ENCODE peak calls at places on chromosomes 13 and 19, in four cellular contexts. P, V, L and W are unnamed samples.

GRCh38 chr13:44969858-44970484 is 19.3 kb downstream of the NUFIP1 start:
- DNase-seq in P (peak), V (peak), L (no peak), W (no peak)

GRCh38 chr19:46076951-46077814 is 36.4 kb upstream of the IGFL4 start:
- DNase-seq in P (peak), V (peak), L (peak), W (peak)

GRCh38 chr13:29619995-29620394 is 24.5 kb upstream of the SLC7A1 start:
- DNase-seq in P (no peak), V (no peak), L (no peak), W (no peak)

GRCh38 chr13:99605417-99606321 is 104.4 kb downstream of the TM9SF2 start:
- DNase-seq in P (no peak), V (peak), L (peak), W (no peak)

GRCh38 chr19:15199652-15200574 is 882 bp downstream of the NOTCH3 start:
- DNase-seq in P (peak), V (no peak), L (no peak), W (no peak)

GRCh38 chr13:23934481-23934880 is 37.2 kb upstream of the C1QTNF9B start:
- DNase-seq in P (no peak), V (no peak), L (no peak), W (no peak)

GRCh38 chr13:106570354-106570822 is 2.5 kb upstream of the ARGLU1 start:
- DNase-seq in P (peak), V (no peak), L (no peak), W (peak)

GRCh38 chr13:43804461-43805070 is 17.8 kb upstream of the ENOX1 start:
- DNase-seq in P (peak), V (no peak), L (no peak), W (no peak)

GRCh38 chr13:28387740-28388501 is 107.0 kb downstream of the FLT1 start:
- DNase-seq in P (no peak), V (no peak), L (no peak), W (no peak)

GRCh38 chr19:34963531-34964406 is at the start of gene ZNF792:
- DNase-seq in P (peak), V (no peak), L (peak), W (no peak)

GRCh38 chr13:50208826-50209335 is 193.6 kb downstream of the KCNRG start:
- DNase-seq in P (peak), V (no peak), L (no peak), W (peak)